ENCODE peak calls at places on chromosomes 13 and 19, in six cellular contexts. J is GM04504, F is fibroblast of the aortic adventitia, B is left lung, C is cardiac muscle cell, I is esophagus squamous epithelium. V is an unnamed sample.

GRCh38 chr19:23762548-23762883 is 3.8 kb upstream of the ZNF681 start:
- DNase-seq in J (no peak), F (no peak), B (no peak), C (no peak), I (no peak), V (no peak)

GRCh38 chr19:2589441-2589840 is 113.1 kb downstream of the GNG7 start:
- DNase-seq in J (no peak), F (no peak), B (no peak), C (no peak), I (no peak), V (no peak)

GRCh38 chr13:98599502-98600328 is 22.8 kb upstream of the STK24 start:
- DNase-seq in J (no peak), F (peak), B (no peak), C (peak), I (no peak), V (no peak)

GRCh38 chr19:29290853-29291252 is 77.9 kb upstream of the UQCRFS1 start:
- DNase-seq in J (no peak), F (no peak), B (no peak), C (no peak), I (no peak), V (no peak)

GRCh38 chr13:37074703-37075102 is 15.2 kb upstream of the SUPT20H start:
- DNase-seq in J (no peak), F (peak), B (no peak), C (peak), I (no peak), V (no peak)

GRCh38 chr13:21137696-21138095 is 38.7 kb downstream of the SKA3 start:
- DNase-seq in J (no peak), F (no peak), B (no peak), C (no peak), I (no peak), V (no peak)

GRCh38 chr19:39398297-39398864 is 7.2 kb downstream of the MED29 start:
- DNase-seq in J (peak), F (peak), B (peak), C (no peak), I (no peak), V (peak)

GRCh38 chr19:10861118-10861651 is 10.2 kb upstream of the CARM1 start:
- DNase-seq in J (no peak), F (no peak), B (peak), C (peak), I (no peak), V (peak)

GRCh38 chr19:4365341-4365740 is 22.0 kb downstream of the MPND start:
- DNase-seq in J (no peak), F (no peak), B (no peak), C (no peak), I (no peak), V (no peak)

GRCh38 chr19:55156202-55157063 is 1.1 kb downstream of the TNNI3 start:
- DNase-seq in J (peak), F (peak), B (peak), C (peak), I (no peak), V (peak)

GRCh38 chr19:39792999-39793546 is 14.4 kb downstream of the LEUTX start:
- DNase-seq in J (peak), F (peak), B (peak), C (peak), I (no peak), V (peak)

GRCh38 chr13:80118507-80118906 is 222.4 kb downstream of the SPRY2 start:
- DNase-seq in J (no peak), F (no peak), B (no peak), C (no peak), I (no peak), V (no peak)

GRCh38 chr13:113491418-113491883 is 940 bp upstream of the DCUN1D2 start:
- DNase-seq in J (peak), F (peak), B (peak), C (peak), I (no peak), V (peak)

GRCh38 chr13:50730496-50731171 is 112.9 kb downstream of the DLEU7 start:
- DNase-seq in J (no peak), F (peak), B (no peak), C (no peak), I (no peak), V (no peak)

GRCh38 chr19:52114691-52115090 is 19.1 kb upstream of the ZNF841 start:
- DNase-seq in J (no peak), F (no peak), B (no peak), C (no peak), I (no peak), V (no peak)

GRCh38 chr19:492091-492531 is 4.2 kb upstream of the MADCAM1 start:
- DNase-seq in J (no peak), F (peak), B (peak), C (no peak), I (no peak), V (no peak)

GRCh38 chr19:17103177-17103576 is 27.6 kb downstream of the MYO9B start:
- DNase-seq in J (no peak), F (peak), B (no peak), C (no peak), I (no peak), V (no peak)

GRCh38 chr19:14566712-14567077 is 5.2 kb downstream of the NDUFB7 start:
- DNase-seq in J (no peak), F (no peak), B (no peak), C (no peak), I (no peak), V (no peak)

GRCh38 chr19:2529473-2529918 is 53.6 kb downstream of the GADD45B start:
- DNase-seq in J (peak), F (peak), B (peak), C (no peak), I (no peak), V (no peak)

GRCh38 chr19:1245884-1246816 is 2.2 kb upstream of the MIDN start:
- DNase-seq in J (no peak), F (no peak), B (no peak), C (peak), I (no peak), V (peak)

GRCh38 chr19:3186891-3187661 is 1.3 kb downstream of the NCLN start:
- DNase-seq in J (no peak), F (no peak), B (peak), C (no peak), I (no peak), V (no peak)

GRCh38 chr13:113651511-113652403 is 6.2 kb downstream of the ATP4B start:
- DNase-seq in J (no peak), F (no peak), B (peak), C (no peak), I (no peak), V (peak)

GRCh38 chr19:46791944-46792343 is 3.5 kb upstream of the SLC1A5 start:
- DNase-seq in J (no peak), F (no peak), B (no peak), C (no peak), I (no peak), V (no peak)

GRCh38 chr13:69619651-69620050 is 488.0 kb upstream of the ATXN8OS start:
- DNase-seq in J (no peak), F (no peak), B (no peak), C (no peak), I (no peak), V (no peak)

GRCh38 chr13:43129511-43130130 is 106.2 kb downstream of the DNAJC15 start:
- DNase-seq in J (no peak), F (peak), B (no peak), C (no peak), I (no peak), V (no peak)

GRCh38 chr13:55516610-55517009 is 1624.1 kb upstream of the PRR20A start:
- DNase-seq in J (no peak), F (no peak), B (no peak), C (no peak), I (no peak), V (no peak)

GRCh38 chr19:42324655-42325307 is 654 bp upstream of the MEGF8 start:
- DNase-seq in J (no peak), F (no peak), B (no peak), C (no peak), I (no peak), V (no peak)

GRCh38 chr19:55452381-55453325 is 8.8 kb downstream of the ISOC2 start:
- DNase-seq in J (no peak), F (peak), B (peak), C (peak), I (no peak), V (peak)

GRCh38 chr19:21314676-21315075 is 14.5 kb downstream of the ZNF708 start:
- DNase-seq in J (no peak), F (peak), B (no peak), C (peak), I (no peak), V (no peak)